ENCODE peak calls at places on chromosome 3, in nine cellular contexts. Y is IMR-90; I is AG04450; O is upper lobe of right lung; K is naive thymus-derived CD4-positive, alpha-beta T cell; L is lung; E is neural progenitor cell; N is OCI-LY7; G is astrocyte. V is an unnamed sample.

GRCh38 chr3:71753716-71754609 is at the start of gene GPR27:
- DNase-seq in I (no peak), N (no peak), Y (peak; percentile 12), L (no peak), O (peak; percentile 70), E (peak; percentile 78), K (no peak), G (peak; percentile 34), V (no peak)

GRCh38 chr3:38519651-38520050 is 23.5 kb downstream of the EXOG start:
- DNase-seq in K (peak; percentile 53), G (no peak), O (no peak), I (no peak), N (no peak), E (no peak), Y (no peak), L (no peak), V (no peak)

GRCh38 chr3:188220988-188221818 is 67.2 kb downstream of the LPP start:
- DNase-seq in G (peak; percentile 50), L (no peak), E (no peak), I (no peak), K (no peak), O (no peak), Y (peak; percentile 76), N (no peak), V (no peak)

GRCh38 chr3:71681224-71681668 is 44.0 kb downstream of the EIF4E3 start:
- DNase-seq in O (peak; percentile 80), G (peak; percentile 49), E (peak; percentile 71), N (no peak), Y (peak; percentile 83), K (peak; percentile 13), L (peak; percentile 51), I (peak; percentile 47), V (no peak)

GRCh38 chr3:46867550-46867898 is 4.3 kb upstream of the MYL3 start:
- DNase-seq in L (peak; percentile 69), E (no peak), Y (no peak), K (no peak), O (peak; percentile 89), N (no peak), I (no peak), G (no peak), V (no peak)

GRCh38 chr3:39387411-39387975 is 4.3 kb downstream of the SLC25A38 start:
- DNase-seq in Y (no peak), E (no peak), G (no peak), K (no peak), L (peak; percentile 14), O (no peak), N (no peak), I (no peak), V (no peak)

GRCh38 chr3:183698760-183699159 is 1.2 kb downstream of the YEATS2 start:
- DNase-seq in Y (peak; percentile 33), K (no peak), L (no peak), I (no peak), N (peak; percentile 51), G (peak; percentile 17), O (no peak), E (peak; percentile 36), V (no peak)

GRCh38 chr3:188624828-188625227 is 470.9 kb downstream of the LPP start:
- DNase-seq in I (no peak), G (no peak), E (no peak), Y (no peak), N (no peak), O (no peak), K (no peak), L (no peak), V (no peak)

GRCh38 chr3:47000922-47001730 is 21.7 kb downstream of the NBEAL2 start:
- DNase-seq in L (no peak), N (no peak), K (no peak), Y (no peak), O (peak; percentile 60), G (no peak), E (no peak), I (no peak), V (no peak)

GRCh38 chr3:9224490-9224889 is 25.0 kb downstream of the SRGAP3 start:
- DNase-seq in O (no peak), I (no peak), E (no peak), L (no peak), N (no peak), K (no peak), Y (no peak), G (peak; percentile 70), V (no peak)

GRCh38 chr3:8491750-8492149 is 9.9 kb upstream of the LMCD1 start:
- DNase-seq in N (no peak), E (no peak), L (no peak), G (no peak), Y (no peak), K (no peak), I (no peak), O (no peak), V (no peak)

GRCh38 chr3:193021506-193022010 is 103.9 kb upstream of the MB21D2 start:
- DNase-seq in N (no peak), I (no peak), G (no peak), Y (no peak), L (no peak), K (no peak), O (no peak), E (no peak), V (no peak)

GRCh38 chr3:39133822-39134221 is 19.6 kb downstream of the CSRNP1 start:
- DNase-seq in O (no peak), I (no peak), G (no peak), N (no peak), Y (no peak), E (no peak), L (no peak), K (no peak), V (no peak)

GRCh38 chr3:168094580-168094876 is 1.2 kb downstream of the GOLIM4 start:
- DNase-seq in E (peak; percentile 79), L (peak; percentile 46), K (no peak), O (no peak), N (no peak), Y (no peak), G (peak; percentile 54), I (no peak), V (no peak)

GRCh38 chr3:51362476-51362875 is 22.6 kb upstream of the MANF start:
- DNase-seq in I (no peak), K (no peak), N (no peak), E (no peak), L (no peak), Y (no peak), O (no peak), G (no peak), V (no peak)

GRCh38 chr3:158773845-158774542 is 27.9 kb upstream of the MFSD1 start:
- DNase-seq in N (no peak), I (peak; percentile 29), K (no peak), L (no peak), E (no peak), O (no peak), G (peak; percentile 72), Y (peak; percentile 79), V (no peak)

GRCh38 chr3:58161435-58162398 is 49.1 kb downstream of the DNASE1L3 start:
- DNase-seq in K (no peak), E (no peak), I (peak; percentile 88), G (peak; percentile 95), N (no peak), L (peak; percentile 79), Y (peak; percentile 98), O (peak; percentile 70), V (no peak)

GRCh38 chr3:122350814-122351418 is 25.9 kb downstream of the CSTA start:
- DNase-seq in N (no peak), G (peak; percentile 58), O (no peak), L (no peak), K (no peak), I (peak; percentile 44), E (no peak), Y (peak; percentile 87), V (no peak)

GRCh38 chr3:52237659-52238172 is 1.2 kb downstream of the TWF2 start:
- DNase-seq in K (no peak), N (no peak), L (peak; percentile 80), O (peak; percentile 86), I (peak; percentile 66), Y (peak; percentile 89), G (peak; percentile 84), E (no peak), V (no peak)

GRCh38 chr3:143810866-143811265 is 37.4 kb downstream of the SLC9A9 start:
- DNase-seq in E (no peak), Y (no peak), I (no peak), N (no peak), L (no peak), G (no peak), K (no peak), O (no peak), V (no peak)
- H3K9me3 ChIP-seq in E (no peaks in the 10 kb centered on the region), Y (no peaks in the 10 kb centered on the region), I (no peaks in the 10 kb centered on the region), N (no peaks in the 10 kb centered on the region), L (no peaks in the 10 kb centered on the region), G (no peaks in the 10 kb centered on the region), K (no peaks in the 10 kb centered on the region), O (no peaks in the 10 kb centered on the region), V (no peaks in the 10 kb centered on the region)

DNA sequence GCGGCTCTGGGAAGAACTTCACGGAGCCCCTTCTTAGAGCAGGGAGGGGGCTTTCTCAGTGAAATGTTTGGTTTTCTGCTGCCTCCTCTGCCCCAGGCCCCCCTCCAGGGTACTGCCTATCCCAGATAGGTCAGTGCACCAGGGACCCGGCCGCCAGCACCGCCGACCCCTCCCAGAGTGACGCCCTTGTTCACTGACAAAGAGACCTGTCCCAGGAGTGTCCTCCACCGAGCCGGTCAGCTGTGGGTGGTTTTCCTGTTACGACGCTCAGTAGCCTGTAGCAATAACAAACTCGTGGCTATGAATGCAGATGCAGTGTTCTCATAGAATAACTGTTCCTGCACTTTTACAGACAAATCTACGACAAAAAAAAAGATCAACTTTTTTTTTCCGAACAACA is 87.5 kb downstream of the VGLL4 start:
- DNase-seq in G (no peak), L (no peak), E (no peak), I (no peak), N (no peak), K (no peak), Y (no peak), O (peak; percentile 46), V (no peak)
- H3K9me3 ChIP-seq in G (no peaks in the 10 kb centered on the region), L (no peaks in the 10 kb centered on the region), E (no peaks in the 10 kb centered on the region), I (no peaks in the 10 kb centered on the region), N (no peaks in the 10 kb centered on the region), K (no peaks in the 10 kb centered on the region), Y (no peaks in the 10 kb centered on the region), O (no peaks in the 10 kb centered on the region), V (no peaks in the 10 kb centered on the region)

DNA sequence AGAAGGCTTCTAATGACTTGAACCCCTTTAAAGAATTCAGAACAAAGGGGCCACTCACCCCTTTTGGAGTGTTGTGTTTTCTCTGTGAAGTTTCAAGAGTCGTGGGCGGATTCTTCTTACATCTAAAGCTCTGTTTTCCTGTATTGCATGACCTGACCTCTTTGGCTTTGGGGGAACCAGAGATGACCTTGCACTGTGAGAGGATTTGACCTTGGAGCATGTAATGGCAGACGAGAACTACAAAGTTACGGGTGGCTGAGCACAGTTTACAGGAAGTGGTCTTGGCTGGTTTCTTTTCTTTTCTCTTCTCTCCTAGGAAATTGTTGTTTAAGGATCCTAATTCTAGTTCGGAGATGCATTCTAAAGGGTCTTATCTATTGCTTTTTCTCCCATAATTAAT is 6.2 kb upstream of the BDH1 start:
- DNase-seq in Y (no peak), K (no peak), E (no peak), L (no peak), O (no peak), I (no peak), G (no peak), N (peak; percentile 45), V (no peak)
- H3K9me3 ChIP-seq in Y (peaks cover 3% of the 10 kb centered on the region), K (no peaks in the 10 kb centered on the region), E (peaks cover 18% of the 10 kb centered on the region), L (no peaks in the 10 kb centered on the region), O (no peaks in the 10 kb centered on the region), I (peaks cover 7% of the 10 kb centered on the region), G (no peaks in the 10 kb centered on the region), N (peaks cover 50% of the 10 kb centered on the region), V (no peaks in the 10 kb centered on the region)

GRCh38 chr3:127250032-127250431 is 37.8 kb downstream of the PRR20G start:
- DNase-seq in N (no peak), E (no peak), I (no peak), Y (no peak), O (no peak), L (no peak), G (no peak), K (no peak), V (no peak)
- H3K9me3 ChIP-seq in N (peaks cover 37% of the 10 kb centered on the region), E (peaks cover 21% of the 10 kb centered on the region), I (no peaks in the 10 kb centered on the region), Y (peaks cover 1% of the 10 kb centered on the region), O (no peaks in the 10 kb centered on the region), L (no peaks in the 10 kb centered on the region), G (peaks cover 2% of the 10 kb centered on the region), K (peaks cover 7% of the 10 kb centered on the region), V (peaks cover 11% of the 10 kb centered on the region)

V was measured in T-helper 17 cell.